ENCODE peak calls at places on chromosome 11, in six cellular contexts. One of them, this sample, is unnamed.

GRCh38 chr11:129375731-129376657 is at the start of gene BARX2:
- DNase-seq in HCT116: peak
- DNase-seq in suprapubic skin: no peak
- DNase-seq in upper lobe of left lung: peak
- DNase-seq in vagina: no peak
- DNase-seq in spleen: no peak
- DNase-seq in this sample: no peak

GRCh38 chr11:11461473-11461872 is 108.4 kb upstream of the CSNK2A3 start:
- DNase-seq in upper lobe of left lung: no peak
- DNase-seq in vagina: no peak
- DNase-seq in HCT116: no peak
- DNase-seq in spleen: no peak
- DNase-seq in suprapubic skin: no peak
- DNase-seq in this sample: no peak

GRCh38 chr11:64787526-64788320 is 9.4 kb upstream of the SF1 start:
- DNase-seq in upper lobe of left lung: peak
- DNase-seq in spleen: peak
- DNase-seq in suprapubic skin: no peak
- DNase-seq in vagina: no peak
- DNase-seq in HCT116: no peak
- DNase-seq in this sample: no peak

GRCh38 chr11:68528630-68529029 is 68.1 kb downstream of the PPP6R3 start:
- DNase-seq in upper lobe of left lung: peak
- DNase-seq in HCT116: no peak
- DNase-seq in suprapubic skin: no peak
- DNase-seq in spleen: no peak
- DNase-seq in vagina: no peak
- DNase-seq in this sample: no peak

GRCh38 chr11:107898270-107898669 is 30.0 kb upstream of the RAB39A start:
- DNase-seq in HCT116: peak
- DNase-seq in vagina: no peak
- DNase-seq in suprapubic skin: no peak
- DNase-seq in upper lobe of left lung: no peak
- DNase-seq in spleen: no peak
- DNase-seq in this sample: no peak

GRCh38 chr11:44572884-44573283 is 7.4 kb downstream of the CD82 start:
- DNase-seq in HCT116: no peak
- DNase-seq in upper lobe of left lung: no peak
- DNase-seq in spleen: peak
- DNase-seq in suprapubic skin: no peak
- DNase-seq in vagina: no peak
- DNase-seq in this sample: no peak

GRCh38 chr11:64356498-64357411 is 2.2 kb upstream of the RPS6KA4 start:
- DNase-seq in HCT116: peak
- DNase-seq in upper lobe of left lung: no peak
- DNase-seq in spleen: no peak
- DNase-seq in suprapubic skin: no peak
- DNase-seq in vagina: no peak
- DNase-seq in this sample: no peak

GRCh38 chr11:1938343-1939005 is 8.7 kb upstream of the MRPL23 start:
- DNase-seq in vagina: no peak
- DNase-seq in suprapubic skin: no peak
- DNase-seq in HCT116: no peak
- DNase-seq in upper lobe of left lung: no peak
- DNase-seq in spleen: peak
- DNase-seq in this sample: peak

GRCh38 chr11:115303929-115304328 is 200.3 kb downstream of the CADM1 start:
- DNase-seq in suprapubic skin: no peak
- DNase-seq in spleen: no peak
- DNase-seq in HCT116: no peak
- DNase-seq in upper lobe of left lung: no peak
- DNase-seq in vagina: no peak
- DNase-seq in this sample: no peak

GRCh38 chr11:74397531-74398243 is 546 bp downstream of the PGM2L1 start:
- DNase-seq in upper lobe of left lung: peak
- DNase-seq in HCT116: peak
- DNase-seq in spleen: peak
- DNase-seq in suprapubic skin: no peak
- DNase-seq in vagina: no peak
- DNase-seq in this sample: no peak

GRCh38 chr11:129721685-129722084 is 94.0 kb upstream of the TMEM45B start:
- DNase-seq in HCT116: no peak
- DNase-seq in vagina: no peak
- DNase-seq in spleen: no peak
- DNase-seq in suprapubic skin: peak
- DNase-seq in upper lobe of left lung: no peak
- DNase-seq in this sample: no peak

GRCh38 chr11:67098799-67099198 is 20.3 kb upstream of the KDM2A start:
- DNase-seq in HCT116: no peak
- DNase-seq in upper lobe of left lung: no peak
- DNase-seq in suprapubic skin: no peak
- DNase-seq in spleen: no peak
- DNase-seq in vagina: no peak
- DNase-seq in this sample: peak

GRCh38 chr11:125078516-125079140 is 15.5 kb downstream of the SLC37A2 start:
- DNase-seq in HCT116: no peak
- DNase-seq in suprapubic skin: no peak
- DNase-seq in vagina: no peak
- DNase-seq in upper lobe of left lung: no peak
- DNase-seq in spleen: no peak
- DNase-seq in this sample: no peak

GRCh38 chr11:46079662-46080061 is 41.6 kb downstream of the PHF21A start:
- DNase-seq in suprapubic skin: no peak
- DNase-seq in upper lobe of left lung: no peak
- DNase-seq in spleen: no peak
- DNase-seq in HCT116: no peak
- DNase-seq in vagina: no peak
- DNase-seq in this sample: no peak

GRCh38 chr11:79431535-79431934 is 9.3 kb downstream of the TENM4 start:
- DNase-seq in suprapubic skin: no peak
- DNase-seq in HCT116: no peak
- DNase-seq in upper lobe of left lung: no peak
- DNase-seq in vagina: no peak
- DNase-seq in spleen: no peak
- DNase-seq in this sample: no peak

GRCh38 chr11:105389952-105390351 is 219.9 kb upstream of the GRIA4 start:
- DNase-seq in upper lobe of left lung: no peak
- DNase-seq in spleen: no peak
- DNase-seq in vagina: no peak
- DNase-seq in suprapubic skin: no peak
- DNase-seq in HCT116: no peak
- DNase-seq in this sample: no peak

GRCh38 chr11:46120711-46121327 is 435 bp downstream of the PHF21A start:
- DNase-seq in suprapubic skin: no peak
- DNase-seq in spleen: peak
- DNase-seq in vagina: no peak
- DNase-seq in upper lobe of left lung: peak
- DNase-seq in HCT116: no peak
- DNase-seq in this sample: peak

GRCh38 chr11:3109921-3110706 is 52.9 kb upstream of the CARS1 start:
- DNase-seq in suprapubic skin: peak
- DNase-seq in upper lobe of left lung: peak
- DNase-seq in vagina: no peak
- DNase-seq in spleen: peak
- DNase-seq in HCT116: peak
- DNase-seq in this sample: peak

GRCh38 chr11:57474751-57475115 is 14.4 kb downstream of the RTN4RL2 start:
- DNase-seq in upper lobe of left lung: no peak
- DNase-seq in spleen: no peak
- DNase-seq in vagina: no peak
- DNase-seq in suprapubic skin: no peak
- DNase-seq in HCT116: no peak
- DNase-seq in this sample: no peak

GRCh38 chr11:4211991-4212390 is 117.4 kb downstream of the RRM1 start:
- DNase-seq in spleen: no peak
- DNase-seq in suprapubic skin: no peak
- DNase-seq in HCT116: no peak
- DNase-seq in upper lobe of left lung: no peak
- DNase-seq in vagina: no peak
- DNase-seq in this sample: no peak

GRCh38 chr11:64864473-64865285 is 13.7 kb downstream of the EHD1 start:
- DNase-seq in HCT116: no peak
- DNase-seq in spleen: peak
- DNase-seq in suprapubic skin: no peak
- DNase-seq in upper lobe of left lung: peak
- DNase-seq in vagina: no peak
- DNase-seq in this sample: peak

GRCh38 chr11:112613051-112613972 is 347.9 kb upstream of the NCAM1 start:
- DNase-seq in suprapubic skin: no peak
- DNase-seq in vagina: peak
- DNase-seq in HCT116: peak
- DNase-seq in spleen: no peak
- DNase-seq in upper lobe of left lung: no peak
- DNase-seq in this sample: no peak

DNA sequence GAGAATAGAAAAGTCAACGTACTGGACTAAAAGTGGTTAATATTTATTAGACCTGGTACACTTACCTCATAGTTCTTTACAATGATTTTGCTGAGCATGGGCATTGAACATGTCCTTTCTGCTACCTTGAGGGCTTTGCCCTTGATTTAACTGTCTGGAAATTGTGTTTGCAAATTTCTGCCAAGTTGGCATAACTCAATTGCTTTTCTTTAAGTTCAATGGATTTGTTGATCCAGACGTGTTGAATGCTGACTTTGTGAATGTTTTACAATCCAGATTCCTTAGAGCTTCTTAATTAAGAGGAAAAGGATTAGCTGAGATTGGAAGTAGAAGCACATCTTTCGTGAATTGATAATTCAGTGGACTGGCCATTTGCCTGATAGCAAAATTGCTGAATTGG is 7.2 kb upstream of the OR4X2 start:
- DNase-seq in upper lobe of left lung: no peak
- DNase-seq in HCT116: no peak
- DNase-seq in spleen: no peak
- DNase-seq in suprapubic skin: no peak
- DNase-seq in vagina: no peak
- DNase-seq in this sample: no peak
- TF ChIP-seq POLR2A in upper lobe of left lung: no peak
- TF ChIP-seq POLR2A in HCT116: no peak
- TF ChIP-seq POLR2A in spleen: no peak
- TF ChIP-seq POLR2A in suprapubic skin: no peak
- TF ChIP-seq POLR2A in vagina: no peak
- TF ChIP-seq POLR2A in this sample: no peak

DNA sequence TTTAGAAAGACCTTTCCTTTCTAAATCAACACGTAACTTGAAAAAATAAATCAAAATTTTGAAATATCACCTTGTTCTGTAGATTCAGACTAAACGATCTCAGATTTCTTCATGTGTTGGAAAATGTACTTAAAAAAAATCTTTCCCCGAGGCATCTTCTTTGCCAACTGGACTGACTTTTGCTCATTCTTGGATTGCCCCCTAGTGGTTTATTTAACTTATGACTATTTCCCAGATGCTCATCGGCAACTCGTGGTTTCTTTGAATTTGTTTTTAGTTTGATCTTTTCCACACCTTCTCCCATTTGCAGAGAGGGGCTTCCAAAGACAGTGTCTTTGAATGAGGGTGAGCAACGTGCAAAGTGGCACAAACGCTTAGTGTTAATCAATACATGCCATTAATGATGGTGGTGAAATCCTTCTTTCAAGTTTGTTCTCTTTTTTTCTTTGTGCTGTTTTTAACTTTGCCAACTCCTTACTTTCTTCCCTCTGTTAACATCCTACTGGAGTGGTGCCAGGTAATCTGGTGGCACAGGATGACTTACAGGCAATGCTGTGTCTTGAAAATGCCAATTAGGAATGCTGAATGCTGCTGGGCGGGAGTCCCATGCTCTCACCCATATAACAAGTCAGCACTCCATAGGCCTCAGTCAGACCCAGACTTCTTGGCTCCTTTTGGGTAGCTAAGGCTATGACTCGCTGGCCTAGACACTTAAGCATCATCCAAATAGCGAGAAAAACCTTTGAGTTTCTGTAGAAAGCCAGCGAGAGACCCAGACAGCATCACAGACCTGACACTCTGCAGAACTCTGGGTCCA is 18.3 kb downstream of the PRSS23 start:
- DNase-seq in spleen: no peak
- DNase-seq in vagina: no peak
- DNase-seq in suprapubic skin: no peak
- DNase-seq in HCT116: peak
- DNase-seq in upper lobe of left lung: no peak
- DNase-seq in this sample: no peak
- TF ChIP-seq POLR2A in spleen: no peak
- TF ChIP-seq POLR2A in vagina: no peak
- TF ChIP-seq POLR2A in suprapubic skin: no peak
- TF ChIP-seq POLR2A in HCT116: no peak
- TF ChIP-seq POLR2A in upper lobe of left lung: no peak
- TF ChIP-seq POLR2A in this sample: no peak

DNA sequence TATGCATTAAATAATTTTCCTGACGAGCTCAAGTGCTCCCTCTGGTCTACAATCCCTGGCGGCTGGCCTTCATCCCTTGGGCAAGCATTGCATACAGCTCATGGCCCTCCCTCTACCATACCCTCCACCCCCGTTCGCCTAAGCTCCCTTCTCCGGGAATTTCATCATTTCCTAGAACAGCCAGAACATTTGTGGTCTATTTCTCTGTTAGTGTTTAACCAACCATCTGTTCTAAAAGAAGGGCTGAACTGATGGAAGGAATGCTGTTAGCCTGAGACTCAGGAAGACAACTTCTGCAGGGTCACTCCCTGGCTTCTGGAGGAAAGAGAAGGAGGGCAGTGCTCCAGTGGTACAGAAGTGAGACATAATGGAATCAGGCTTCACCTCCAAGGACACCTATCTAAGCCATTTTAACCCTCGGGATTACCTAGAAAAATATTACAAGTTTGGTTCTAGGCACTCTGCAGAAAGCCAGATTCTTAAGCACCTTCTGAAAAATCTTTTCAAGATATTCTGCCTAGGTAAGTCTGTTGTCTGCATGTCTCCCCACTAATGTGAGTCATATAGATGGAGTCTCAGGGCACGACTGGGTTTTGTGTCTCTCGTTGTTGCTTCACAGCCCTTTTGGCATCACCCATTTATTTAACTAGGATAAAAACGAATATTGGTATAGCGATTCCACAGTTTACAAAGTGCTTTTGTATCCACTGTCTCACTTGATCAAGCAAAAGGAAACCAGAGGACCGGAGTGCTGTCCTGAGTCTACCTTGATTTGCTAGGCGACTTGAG is at the start of gene NNMT:
- DNase-seq in suprapubic skin: peak
- DNase-seq in vagina: no peak
- DNase-seq in upper lobe of left lung: peak
- DNase-seq in spleen: no peak
- DNase-seq in HCT116: no peak
- DNase-seq in this sample: no peak
- TF ChIP-seq POLR2A in suprapubic skin: peak
- TF ChIP-seq POLR2A in vagina: peak
- TF ChIP-seq POLR2A in upper lobe of left lung: no peak
- TF ChIP-seq POLR2A in spleen: peak
- TF ChIP-seq POLR2A in HCT116: no peak
- TF ChIP-seq POLR2A in this sample: no peak

DNA sequence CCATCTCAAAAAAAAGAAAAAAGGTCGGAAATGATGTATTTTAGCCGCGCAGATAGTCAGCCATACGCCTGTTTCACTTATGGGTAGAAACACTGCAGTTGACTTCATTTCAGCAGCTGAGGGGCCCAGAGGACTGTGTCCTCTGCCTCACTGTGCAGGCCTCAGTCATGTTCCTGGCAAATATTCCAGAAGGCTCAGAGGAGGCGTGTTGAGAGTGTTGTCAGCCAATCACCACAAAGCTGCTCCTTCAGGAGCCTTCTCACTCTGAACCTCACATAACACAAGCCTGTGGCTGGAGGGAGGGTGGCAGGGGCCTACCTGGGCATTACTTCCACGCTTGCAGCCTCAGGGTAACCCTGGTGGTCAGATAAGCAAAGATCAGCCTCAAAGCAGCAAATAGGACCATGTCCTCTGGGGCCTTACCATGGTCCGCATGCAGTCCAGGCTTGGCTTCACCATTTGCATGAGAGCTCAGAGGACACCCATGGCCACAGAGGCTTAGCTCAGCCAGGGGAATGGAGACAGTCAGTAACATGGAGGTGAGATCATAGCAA is 17.3 kb upstream of the TREH start:
- DNase-seq in HCT116: no peak
- DNase-seq in upper lobe of left lung: no peak
- DNase-seq in vagina: no peak
- DNase-seq in suprapubic skin: no peak
- DNase-seq in spleen: no peak
- DNase-seq in this sample: no peak
- TF ChIP-seq POLR2A in HCT116: no peak
- TF ChIP-seq POLR2A in upper lobe of left lung: no peak
- TF ChIP-seq POLR2A in vagina: no peak
- TF ChIP-seq POLR2A in suprapubic skin: no peak
- TF ChIP-seq POLR2A in spleen: no peak
- TF ChIP-seq POLR2A in this sample: no peak

This sample was measured in heart left ventricle.